ENCODE peak calls at places on chromosomes 2 and 18, in five cellular contexts. S, Q, O, I and Z are unnamed samples.

GRCh38 chr2:120302301-120302700 is 43.6 kb upstream of the INHBB start:
- DNase-seq in S (no peak), Q (no peak), O (no peak), I (no peak), Z (no peak)

GRCh38 chr18:50866765-50867164 is 12.2 kb upstream of the ME2 start:
- DNase-seq in S (no peak), Q (no peak), O (no peak), I (no peak), Z (no peak)

GRCh38 chr2:25692143-25692542 is 18.8 kb upstream of the DTNB start:
- DNase-seq in S (no peak), Q (peak; percentile 10), O (no peak), I (no peak), Z (no peak)

GRCh38 chr2:1498176-1498575 is 84.9 kb downstream of the TPO start:
- DNase-seq in S (no peak), Q (no peak), O (no peak), I (no peak), Z (no peak)

GRCh38 chr2:189015378-189015777 is 41.2 kb downstream of the COL3A1 start:
- DNase-seq in S (no peak), Q (no peak), O (no peak), I (no peak), Z (no peak)

GRCh38 chr2:126886201-126886905 is 12.3 kb upstream of the TEX51 start:
- DNase-seq in S (peak; percentile 70), Q (peak; percentile 50), O (peak; percentile 16), I (no peak), Z (peak; percentile 19)

GRCh38 chr2:69846182-69847067 is 17.0 kb downstream of the GMCL1 start:
- DNase-seq in S (no peak), Q (no peak), O (no peak), I (no peak), Z (no peak)

GRCh38 chr2:6526093-6526824 is 339.4 kb downstream of the CMPK2 start:
- DNase-seq in S (peak; percentile 71), Q (no peak), O (no peak), I (no peak), Z (no peak)

GRCh38 chr2:878245-878930 is 72.3 kb upstream of the SNTG2 start:
- DNase-seq in S (no peak), Q (no peak), O (no peak), I (no peak), Z (no peak)

GRCh38 chr2:100624536-100624935 is 61.7 kb downstream of the PDCL3 start:
- DNase-seq in S (no peak), Q (no peak), O (no peak), I (no peak), Z (no peak)

GRCh38 chr2:74935883-74936483 is 22.5 kb upstream of the POLE4 start:
- DNase-seq in S (no peak), Q (no peak), O (no peak), I (no peak), Z (no peak)

GRCh38 chr2:118059919-118060478 is 28.3 kb upstream of the INSIG2 start:
- DNase-seq in S (no peak), Q (peak; percentile 98), O (no peak), I (peak; percentile 61), Z (no peak)